ENCODE peak calls at places on chromosomes 4 and X, in eight cellular contexts. W, R, U, N, M, B, H and A are unnamed samples.

GRCh38 chr4:121900132-121900983 is 30.1 kb upstream of the BBS7 start:
- DNase-seq in N (peak), H (peak), R (no peak), M (peak), W (no peak), U (no peak), B (peak), A (no peak)

GRCh38 chr4:8848507-8849265 is 23.0 kb downstream of the HMX1 start:
- DNase-seq in W (peak), M (no peak), R (no peak), N (peak), B (no peak), H (no peak), U (peak), A (no peak)

GRCh38 chrX:70253377-70254062 is 6.5 kb downstream of the P2RY4 start:
- DNase-seq in N (no peak), R (no peak), U (no peak), W (no peak), H (no peak), B (peak), M (no peak), A (no peak)

GRCh38 chr4:17124767-17125166 is 226.3 kb upstream of the LDB2 start:
- DNase-seq in W (no peak), R (no peak), B (no peak), H (no peak), N (no peak), M (no peak), U (no peak), A (no peak)

GRCh38 chrX:107654778-107655761 is 26.8 kb downstream of the PRPS1 start:
- DNase-seq in H (no peak), U (peak), W (peak), N (peak), R (peak), B (peak), M (peak), A (no peak)

GRCh38 chr4:69787879-69788278 is 27.5 kb upstream of the SULT1B1 start:
- DNase-seq in B (no peak), W (no peak), U (no peak), N (no peak), M (peak), H (no peak), R (no peak), A (no peak)

GRCh38 chr4:145183581-145183980 is 3.2 kb upstream of the OTUD4 start:
- DNase-seq in W (no peak), R (no peak), M (no peak), B (no peak), N (no peak), U (no peak), H (no peak), A (no peak)

GRCh38 chr4:128770807-128771206 is 38.7 kb upstream of the JADE1 start:
- DNase-seq in B (no peak), W (no peak), R (no peak), M (peak), U (no peak), N (no peak), H (no peak), A (no peak)

GRCh38 chrX:2608638-2609430 is 82.3 kb upstream of the CD99 start:
- DNase-seq in N (peak), R (peak), H (peak), U (peak), W (peak), M (peak), B (peak), A (peak)

DNA sequence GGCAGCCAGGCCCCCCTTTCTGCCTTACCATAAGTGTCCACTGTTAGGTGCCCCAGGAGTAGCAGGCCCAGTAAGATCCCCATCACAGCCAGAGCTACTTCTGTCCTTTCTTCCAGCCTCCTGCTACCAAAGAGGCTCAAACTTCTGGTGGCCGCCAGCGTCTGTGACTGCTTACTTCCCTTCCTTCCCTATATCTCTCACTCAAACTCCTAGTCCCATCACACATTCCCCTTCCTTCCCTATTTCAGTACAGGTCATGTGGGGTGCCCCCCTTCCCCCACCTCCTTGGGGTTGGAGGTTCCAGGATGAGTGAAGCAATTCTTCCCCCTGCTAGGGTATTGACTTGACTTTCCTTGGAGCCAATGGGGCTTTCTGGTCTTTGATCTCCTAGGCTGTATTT is at the start of gene VSIG4:
- DNase-seq in B (no peak), H (no peak), W (no peak), M (no peak), R (no peak), U (no peak), N (peak), A (no peak)
- TF ChIP-seq POLR2AphosphoS5 in B (no peak), H (no peak), W (no peak), M (no peak), R (peak), U (no peak), N (peak), A (no peak)

GRCh38 chrX:102514536-102514935 is 2.0 kb downstream of the TMSB15A start:
- DNase-seq in W (no peak), H (no peak), B (no peak), N (no peak), M (no peak), R (no peak), U (no peak), A (no peak)

GRCh38 chrX:102517331-102517730 is 792 bp upstream of the TMSB15A start:
- DNase-seq in R (no peak), B (no peak), U (no peak), M (peak), H (no peak), W (no peak), N (no peak), A (no peak)

DNA sequence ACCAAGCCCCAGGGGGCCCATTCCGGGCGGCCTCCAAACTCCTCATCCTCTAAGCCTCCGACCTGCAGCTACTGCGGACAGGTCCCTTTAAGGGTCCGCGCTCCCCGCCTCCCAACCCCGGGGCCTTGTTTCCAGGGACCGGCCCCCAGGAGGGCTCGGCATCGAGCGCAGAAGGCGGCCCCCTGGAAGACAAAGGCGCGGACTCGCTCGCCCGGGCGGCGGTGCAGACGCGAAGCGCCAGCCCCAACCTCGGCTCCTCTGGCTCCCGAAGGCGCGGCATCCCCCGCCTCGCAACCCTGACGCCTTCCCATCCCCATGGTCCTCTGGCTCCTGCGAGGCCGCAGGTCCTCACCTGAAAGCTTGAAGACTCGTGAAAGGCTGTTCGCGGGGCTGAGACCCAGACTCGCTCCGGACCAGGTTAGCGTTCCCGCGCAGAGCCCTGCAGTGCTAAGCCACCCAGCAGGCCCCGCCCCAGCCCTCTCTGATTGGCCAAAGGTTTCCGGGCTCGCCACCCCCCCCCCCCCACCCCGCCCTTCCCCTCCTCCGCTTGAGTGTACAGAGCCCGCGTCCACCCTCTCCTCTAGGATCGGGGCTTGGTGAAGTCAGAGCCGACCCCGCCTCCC is at the start of gene TMSB15A:
- DNase-seq in N (peak), W (peak), R (peak), M (peak), B (no peak), U (peak), H (peak), A (peak)
- TF ChIP-seq POLR2A in N (no peak), W (no peak), R (no peak), M (no peak), B (no peak), U (no peak), H (no peak), A (no peak)

GRCh38 chr4:92264163-92264562 is 39.6 kb upstream of the GRID2 start:
- DNase-seq in N (no peak), H (no peak), U (no peak), M (no peak), W (no peak), R (no peak), B (no peak), A (no peak)
- TF ChIP-seq POLR2AphosphoS5 in N (no peak), H (no peak), U (no peak), M (no peak), W (no peak), R (no peak), B (no peak), A (no peak)

GRCh38 chr4:173169178-173169427 is 492 bp downstream of the GALNT7 start:
- DNase-seq in R (no peak), H (peak), W (no peak), U (no peak), B (no peak), N (no peak), M (no peak), A (no peak)

GRCh38 chr4:173168396-173169177 is at the start of gene GALNT7:
- DNase-seq in M (peak), R (peak), W (peak), H (peak), U (peak), B (no peak), N (peak), A (peak)

GRCh38 chr4:173169428-173170209 is 1.0 kb downstream of the GALNT7 start:
- DNase-seq in W (peak), H (peak), M (peak), B (no peak), N (peak), R (peak), U (peak), A (peak)

GRCh38 chr4:173170210-173170778 is 1.7 kb downstream of the GALNT7 start:
- DNase-seq in W (no peak), M (peak), B (no peak), H (no peak), R (no peak), U (no peak), N (no peak), A (no peak)

GRCh38 chr4:173167793-173168395 is 717 bp upstream of the GALNT7 start:
- DNase-seq in W (peak), H (peak), U (peak), B (peak), M (peak), N (peak), R (no peak), A (peak)
- TF ChIP-seq POLR2A in W (no peak), H (no peak), U (no peak), B (no peak), M (no peak), N (peak), R (no peak), A (no peak)

GRCh38 chrX:136211766-136212556 is 39.2 kb downstream of the MAP7D3 start:
- DNase-seq in B (no peak), U (no peak), M (no peak), W (no peak), H (no peak), N (no peak), R (no peak), A (no peak)
- TF ChIP-seq POLR2AphosphoS5 in B (no peak), U (no peak), M (no peak), W (no peak), H (no peak), N (no peak), R (peak), A (no peak)